ENCODE peak calls at places on chromosomes 11 and 22, in five cellular contexts. E, P, H, N and S are unnamed samples.
A peak's percentile ranks its signal among the peaks of the same experiment; 100 is the strongest.

GRCh38 chr11:47946682-47947575 is 33.4 kb upstream of the PTPRJ start:
- DNase-seq in E (peak; percentile 48), P (peak; percentile 98), H (no peak), N (peak; percentile 99), S (no peak)

GRCh38 chr11:88414385-88414861 is 76.9 kb upstream of the CTSC start:
- DNase-seq in E (no peak), P (peak; percentile 77), H (peak; percentile 6), N (peak; percentile 45), S (no peak)

GRCh38 chr22:18110194-18110943 is at the start of gene TUBA8:
- DNase-seq in E (peak; percentile 65), P (peak; percentile 75), H (no peak), N (no peak), S (peak; percentile 49)

GRCh38 chr11:130634981-130635473 is 186.6 kb downstream of the ADAMTS15 start:
- DNase-seq in E (no peak), P (peak; percentile 58), H (no peak), N (peak; percentile 86), S (no peak)

GRCh38 chr11:6615882-6616585 is 3.2 kb downstream of the TPP1 start:
- DNase-seq in E (no peak), P (peak; percentile 66), H (no peak), N (no peak), S (no peak)

GRCh38 chr11:12842933-12843636 is 166.0 kb upstream of the RASSF10 start:
- DNase-seq in E (no peak), P (peak; percentile 42), H (no peak), N (no peak), S (no peak)

GRCh38 chr11:8531312-8531711 is 62.7 kb downstream of the STK33 start:
- DNase-seq in E (peak; percentile 44), P (no peak), H (no peak), N (no peak), S (no peak)

GRCh38 chr11:132357811-132358572 is 987.6 kb downstream of the NTM start:
- DNase-seq in E (no peak), P (no peak), H (no peak), N (no peak), S (no peak)

GRCh38 chr22:42459273-42460040 is 27.3 kb upstream of the NFAM1 start:
- DNase-seq in E (no peak), P (no peak), H (no peak), N (no peak), S (peak; percentile 56)

GRCh38 chr11:45899086-45899447 is 8.0 kb downstream of the FREY1 start:
- DNase-seq in E (no peak), P (no peak), H (no peak), N (no peak), S (no peak)

GRCh38 chr11:45894555-45895247 is 9.2 kb downstream of the MAPK8IP1 start:
- DNase-seq in E (no peak), P (no peak), H (no peak), N (no peak), S (no peak)

GRCh38 chr11:45897556-45897955 is 9.5 kb downstream of the FREY1 start:
- DNase-seq in E (no peak), P (no peak), H (no peak), N (no peak), S (no peak)

GRCh38 chr11:45895553-45896259 is 10.3 kb downstream of the MAPK8IP1 start:
- DNase-seq in E (no peak), P (no peak), H (no peak), N (no peak), S (no peak)

GRCh38 chr11:45896392-45897068 is 10.5 kb downstream of the FREY1 start:
- DNase-seq in E (no peak), P (no peak), H (no peak), N (no peak), S (no peak)
- H3K27me3 ChIP-seq in E (no peaks in the 10 kb centered on the region), P (no peaks in the 10 kb centered on the region), H (peaks cover 25% of the 10 kb centered on the region), N (peaks cover 9% of the 10 kb centered on the region), S (no peaks in the 10 kb centered on the region)

GRCh38 chr22:20437253-20438065 is at the start of gene SCARF2:
- DNase-seq in E (peak; percentile 71), P (peak; percentile 78), H (no peak), N (no peak), S (no peak)

GRCh38 chr22:20438066-20438677 is 547 bp upstream of the SCARF2 start:
- DNase-seq in E (no peak), P (peak; percentile 58), H (no peak), N (no peak), S (no peak)

GRCh38 chr22:20434773-20435172 is 2.9 kb downstream of the SCARF2 start:
- DNase-seq in E (no peak), P (no peak), H (no peak), N (no peak), S (no peak)

GRCh38 chr22:20434264-20434751 is 3.3 kb downstream of the SCARF2 start:
- DNase-seq in E (no peak), P (no peak), H (no peak), N (no peak), S (no peak)

GRCh38 chr22:20436309-20437252 is 1.0 kb downstream of the SCARF2 start:
- DNase-seq in E (no peak), P (peak; percentile 79), H (no peak), N (no peak), S (peak; percentile 61)
- H3K27me3 ChIP-seq in E (peaks cover 36% of the 10 kb centered on the region), P (no peaks in the 10 kb centered on the region), H (peaks cover 20% of the 10 kb centered on the region), N (no peaks in the 10 kb centered on the region), S (no peaks in the 10 kb centered on the region)

GRCh38 chr22:20432244-20432686 is 5.4 kb downstream of the SCARF2 start:
- DNase-seq in E (no peak), P (no peak), H (no peak), N (no peak), S (no peak)

GRCh38 chr22:20433686-20434241 is 3.9 kb downstream of the SCARF2 start:
- DNase-seq in E (no peak), P (no peak), H (no peak), N (no peak), S (no peak)

GRCh38 chr22:20438678-20439492 is 1.3 kb upstream of the SCARF2 start:
- DNase-seq in E (no peak), P (peak; percentile 76), H (no peak), N (no peak), S (peak; percentile 32)

GRCh38 chr22:20433191-20433590 is 4.4 kb downstream of the SCARF2 start:
- DNase-seq in E (no peak), P (no peak), H (no peak), N (no peak), S (no peak)

DNA sequence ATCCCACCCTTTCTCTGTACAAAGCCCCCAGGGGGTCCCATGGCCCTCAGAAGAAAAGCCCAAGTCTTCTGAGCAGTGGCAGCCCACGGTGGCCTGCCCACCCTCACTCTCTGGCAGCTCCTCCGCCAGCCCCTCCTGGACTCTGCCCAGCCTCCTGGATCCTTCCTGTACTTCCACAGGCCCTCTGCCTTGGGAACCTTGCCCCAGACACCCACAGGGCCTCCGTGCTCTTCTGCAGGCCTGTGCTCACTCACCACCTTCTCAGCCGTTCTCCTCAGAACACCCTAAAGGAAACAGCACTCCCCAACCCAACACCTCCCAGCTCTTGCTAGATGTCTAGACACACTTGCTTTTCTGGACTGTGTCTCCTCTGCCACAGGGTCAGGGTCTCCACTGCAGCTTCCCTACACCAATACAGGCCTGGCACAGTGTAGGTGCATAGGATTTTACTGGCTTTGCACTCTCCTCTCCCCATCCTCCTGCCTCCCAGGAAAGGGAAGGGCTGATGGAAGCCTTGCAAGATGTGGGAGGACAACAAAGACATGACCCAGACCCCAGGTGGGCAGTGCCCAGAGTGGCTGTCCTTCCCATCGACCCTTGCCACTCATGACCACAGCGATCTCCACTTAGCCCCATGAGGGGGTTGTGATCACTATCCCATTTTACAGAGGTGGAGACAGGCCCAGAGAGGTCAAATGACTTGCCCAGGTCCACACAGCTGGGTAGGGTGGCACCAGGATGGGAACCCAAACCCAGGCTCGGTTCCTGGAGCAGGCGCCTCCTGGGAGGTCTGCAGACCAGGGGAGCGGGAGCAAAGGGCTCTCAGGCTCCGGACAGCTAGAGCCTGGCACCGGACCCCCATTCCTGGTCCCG is 2.0 kb downstream of the SCARF2 start:
- DNase-seq in E (no peak), P (no peak), H (no peak), N (no peak), S (no peak)
- H3K27me3 ChIP-seq in E (peaks cover 44% of the 10 kb centered on the region), P (no peaks in the 10 kb centered on the region), H (peaks cover 20% of the 10 kb centered on the region), N (no peaks in the 10 kb centered on the region), S (no peaks in the 10 kb centered on the region)

GRCh38 chr11:122439911-122440782 is 215.4 kb upstream of the UBASH3B start:
- DNase-seq in E (peak; percentile 35), P (peak; percentile 72), H (no peak), N (no peak), S (peak; percentile 87)
- H3K27me3 ChIP-seq in E (no peaks in the 10 kb centered on the region), P (no peaks in the 10 kb centered on the region), H (peaks cover 10% of the 10 kb centered on the region), N (no peaks in the 10 kb centered on the region), S (no peaks in the 10 kb centered on the region)

DNA sequence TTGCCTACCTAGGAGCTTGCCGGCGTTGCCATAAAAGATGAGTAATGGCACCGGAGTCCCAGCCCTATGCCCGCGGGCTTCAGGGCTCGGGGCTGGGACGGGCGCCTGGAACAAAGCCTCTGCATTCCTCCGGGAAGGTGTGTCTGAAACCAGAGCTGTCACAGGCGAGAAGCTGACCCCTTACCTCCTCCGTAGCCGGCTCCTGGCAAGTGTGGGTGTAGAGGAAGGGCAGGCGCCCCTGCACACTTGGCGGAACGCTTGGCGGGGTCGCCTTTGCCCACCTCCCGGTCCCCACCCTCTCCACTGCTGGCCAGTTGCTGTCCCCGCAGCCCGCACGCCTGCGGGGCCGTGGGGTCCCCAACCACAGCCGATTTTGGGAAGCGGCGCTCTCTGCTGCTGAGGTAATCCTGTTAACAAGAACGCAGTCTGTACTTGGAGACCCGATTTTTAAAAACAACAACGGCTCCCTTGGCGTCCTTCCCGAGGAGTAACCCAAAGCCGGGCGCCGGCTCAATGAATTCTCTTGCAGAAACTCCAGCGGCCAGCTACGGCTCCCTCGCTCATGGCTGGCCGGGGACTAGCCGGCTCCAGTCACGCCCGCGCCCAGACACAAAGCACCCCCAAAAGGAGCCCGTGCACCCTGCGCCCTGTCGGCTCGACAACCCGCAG is 89.3 kb downstream of the PLEKHA7 start:
- DNase-seq in E (peak; percentile 47), P (peak; percentile 40), H (no peak), N (peak; percentile 87), S (peak; percentile 96)
- H3K27me3 ChIP-seq in E (peaks cover 34% of the 10 kb centered on the region), P (peaks cover 70% of the 10 kb centered on the region), H (peaks cover 3% of the 10 kb centered on the region), N (no peaks in the 10 kb centered on the region), S (no peaks in the 10 kb centered on the region)

GRCh38 chr11:79437981-79438630 is 2.7 kb downstream of the TENM4 start:
- DNase-seq in E (no peak), P (peak; percentile 38), H (no peak), N (no peak), S (no peak)

GRCh38 chr11:79439430-79439892 is 1.4 kb downstream of the TENM4 start:
- DNase-seq in E (no peak), P (peak; percentile 48), H (no peak), N (no peak), S (no peak)

GRCh38 chr11:79439893-79440450 is 858 bp downstream of the TENM4 start:
- DNase-seq in E (peak; percentile 28), P (no peak), H (no peak), N (no peak), S (no peak)

GRCh38 chr11:79437274-79437980 is 3.4 kb downstream of the TENM4 start:
- DNase-seq in E (peak; percentile 76), P (peak; percentile 49), H (no peak), N (no peak), S (no peak)

GRCh38 chr11:79438631-79439429 is 2.0 kb downstream of the TENM4 start:
- DNase-seq in E (peak; percentile 23), P (peak; percentile 50), H (no peak), N (no peak), S (no peak)
- H3K27me3 ChIP-seq in E (peaks cover 100% of the 10 kb centered on the region), P (peaks cover 69% of the 10 kb centered on the region), H (peaks cover 16% of the 10 kb centered on the region), N (peaks cover 59% of the 10 kb centered on the region), S (no peaks in the 10 kb centered on the region)

DNA sequence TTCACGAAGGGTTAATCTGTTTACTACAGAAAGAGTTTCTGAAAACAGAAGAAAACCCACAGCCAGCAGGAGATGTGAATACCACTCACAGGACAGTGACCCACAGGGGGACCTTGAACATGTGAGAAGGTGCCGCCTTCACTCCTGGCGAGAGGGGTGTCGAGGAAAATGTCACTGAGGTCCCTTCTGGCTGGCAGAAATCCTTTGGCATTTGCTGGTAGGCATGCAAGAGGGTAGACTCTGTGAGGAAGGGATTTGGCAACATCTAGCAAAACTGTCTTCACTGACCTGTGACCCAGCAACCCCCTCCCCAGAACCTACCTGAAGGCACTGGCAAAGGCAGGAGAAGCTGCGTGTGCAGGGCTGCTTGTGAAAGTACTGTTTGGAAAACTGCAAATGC is 8.6 kb downstream of the KCNQ1 start:
- DNase-seq in E (no peak), P (no peak), H (no peak), N (no peak), S (no peak)
- H3K27me3 ChIP-seq in E (peaks cover 8% of the 10 kb centered on the region), P (peaks cover 53% of the 10 kb centered on the region), H (no peaks in the 10 kb centered on the region), N (peaks cover 63% of the 10 kb centered on the region), S (no peaks in the 10 kb centered on the region)